ENCODE peak calls at places on chromosomes 6 and 20, in seven cellular contexts. F, Q, Y, Z, R, X and U are unnamed samples.

GRCh38 chr6:40997256-40997957 is 41.6 kb downstream of the UNC5CL start:
- DNase-seq in F (peak), Q (peak), Y (peak), Z (peak), R (no peak), X (peak), U (peak)

GRCh38 chr6:17178301-17178700 is 76.5 kb downstream of the STMND1 start:
- DNase-seq in F (no peak), Q (no peak), Y (no peak), Z (no peak), R (no peak), X (no peak), U (no peak)

GRCh38 chr20:56827763-56828162 is 198.7 kb downstream of the TFAP2C start:
- DNase-seq in F (no peak), Q (no peak), Y (no peak), Z (no peak), R (no peak), X (no peak), U (no peak)

GRCh38 chr6:8499540-8499939 is 64.2 kb upstream of the SLC35B3 start:
- DNase-seq in F (no peak), Q (peak), Y (no peak), Z (peak), R (no peak), X (no peak), U (no peak)

GRCh38 chr6:108945686-108946158 is 97.5 kb downstream of the ARMC2 start:
- DNase-seq in F (no peak), Q (no peak), Y (no peak), Z (no peak), R (no peak), X (peak), U (no peak)

GRCh38 chr6:36697481-36697903 is at the start of gene RAB44:
- DNase-seq in F (no peak), Q (no peak), Y (no peak), Z (no peak), R (no peak), X (peak), U (no peak)

GRCh38 chr6:35360349-35361138 is 18.2 kb downstream of the PPARD start:
- DNase-seq in F (peak), Q (peak), Y (peak), Z (no peak), R (peak), X (peak), U (peak)

GRCh38 chr6:111477481-111477938 is 5.5 kb downstream of the REV3L start:
- DNase-seq in F (no peak), Q (peak), Y (peak), Z (no peak), R (no peak), X (no peak), U (no peak)

GRCh38 chr6:19723533-19723932 is 113.6 kb upstream of the ID4 start:
- DNase-seq in F (peak), Q (peak), Y (peak), Z (no peak), R (no peak), X (no peak), U (no peak)

GRCh38 chr6:112396221-112396620 is 49.1 kb downstream of the RFPL4B start:
- DNase-seq in F (peak), Q (no peak), Y (no peak), Z (no peak), R (no peak), X (no peak), U (no peak)

GRCh38 chr6:41527721-41528408 is 18.3 kb upstream of the FOXP4 start:
- DNase-seq in F (peak), Q (peak), Y (no peak), Z (no peak), R (no peak), X (no peak), U (no peak)

GRCh38 chr6:162719528-162719927 is 8.0 kb downstream of the PRKN start:
- DNase-seq in F (no peak), Q (no peak), Y (no peak), Z (no peak), R (no peak), X (no peak), U (no peak)

GRCh38 chr6:168223150-168223549 is 96.4 kb downstream of the DACT2 start:
- DNase-seq in F (no peak), Q (no peak), Y (no peak), Z (no peak), R (no peak), X (no peak), U (no peak)

GRCh38 chr20:17958326-17959256 is 10.0 kb downstream of the SNX5 start:
- DNase-seq in F (peak), Q (no peak), Y (peak), Z (no peak), R (no peak), X (no peak), U (no peak)

GRCh38 chr6:151230277-151230577 is 9.5 kb upstream of the AKAP12 start:
- DNase-seq in F (no peak), Q (peak), Y (no peak), Z (no peak), R (no peak), X (no peak), U (no peak)

GRCh38 chr6:55014321-55015088 is 159.8 kb upstream of the HCRTR2 start:
- DNase-seq in F (peak), Q (peak), Y (no peak), Z (no peak), R (no peak), X (no peak), U (no peak)

GRCh38 chr6:32181890-32182529 is 2.0 kb downstream of the AGER start:
- DNase-seq in F (no peak), Q (no peak), Y (no peak), Z (no peak), R (no peak), X (no peak), U (no peak)

GRCh38 chr6:161837854-161838253 is 564.0 kb upstream of the AGPAT4 start:
- DNase-seq in F (no peak), Q (no peak), Y (peak), Z (no peak), R (no peak), X (no peak), U (no peak)

GRCh38 chr6:147382945-147383554 is 125.4 kb upstream of the SAMD5 start:
- DNase-seq in F (peak), Q (peak), Y (peak), Z (peak), R (no peak), X (no peak), U (no peak)

GRCh38 chr6:127201321-127201720 is 65.3 kb upstream of the RNF146 start:
- DNase-seq in F (peak), Q (peak), Y (peak), Z (no peak), R (no peak), X (no peak), U (no peak)

GRCh38 chr6:134470090-134470975 is 152.4 kb upstream of the SGK1 start:
- DNase-seq in F (no peak), Q (no peak), Y (no peak), Z (no peak), R (no peak), X (no peak), U (no peak)

GRCh38 chr6:116206231-116206903 is 47.5 kb downstream of the TSPYL4 start:
- DNase-seq in F (no peak), Q (no peak), Y (peak), Z (no peak), R (no peak), X (no peak), U (no peak)

GRCh38 chr20:62644802-62645496 is 2.6 kb downstream of the SLCO4A1 start:
- DNase-seq in F (no peak), Q (no peak), Y (no peak), Z (no peak), R (no peak), X (no peak), U (no peak)

GRCh38 chr20:54221996-54222890 is 14.4 kb downstream of the PFDN4 start:
- DNase-seq in F (no peak), Q (peak), Y (no peak), Z (no peak), R (no peak), X (no peak), U (no peak)

GRCh38 chr6:166307082-166307980 is 861 bp downstream of the PRR18 start:
- DNase-seq in F (no peak), Q (peak), Y (peak), Z (peak), R (no peak), X (peak), U (peak)

GRCh38 chr20:4160761-4161305 is 145.5 kb upstream of the RNF24 start:
- DNase-seq in F (peak), Q (no peak), Y (peak), Z (no peak), R (no peak), X (no peak), U (peak)

GRCh38 chr20:20217626-20218025 is 150.3 kb upstream of the INSM1 start:
- DNase-seq in F (no peak), Q (no peak), Y (no peak), Z (peak), R (no peak), X (no peak), U (no peak)

GRCh38 chr20:17612975-17613327 is 43.1 kb downstream of the DSTN start:
- DNase-seq in F (no peak), Q (no peak), Y (no peak), Z (no peak), R (no peak), X (no peak), U (no peak)

GRCh38 chr6:150622941-150623874 is 23.5 kb downstream of the PLEKHG1 start:
- DNase-seq in F (no peak), Q (no peak), Y (no peak), Z (no peak), R (no peak), X (no peak), U (no peak)

GRCh38 chr20:60314727-60315126 is 356.5 kb downstream of the CDH26 start:
- DNase-seq in F (no peak), Q (no peak), Y (no peak), Z (no peak), R (no peak), X (no peak), U (no peak)

GRCh38 chr20:35305682-35306556 is 13.7 kb upstream of the FAM83C start:
- DNase-seq in F (peak), Q (peak), Y (peak), Z (no peak), R (peak), X (no peak), U (no peak)

GRCh38 chr6:32188381-32189081 is 1.5 kb downstream of the PBX2 start:
- DNase-seq in F (peak), Q (no peak), Y (peak), Z (no peak), R (no peak), X (peak), U (no peak)

GRCh38 chr6:97669191-97669651 is 386.2 kb upstream of the MMS22L start:
- DNase-seq in F (peak), Q (peak), Y (peak), Z (peak), R (no peak), X (peak), U (peak)

GRCh38 chr6:77038801-77039200 is 424.5 kb downstream of the HTR1B start:
- DNase-seq in F (peak), Q (no peak), Y (peak), Z (no peak), R (no peak), X (no peak), U (no peak)

GRCh38 chr20:14817121-14817520 is 479.7 kb upstream of the FLRT3 start:
- DNase-seq in F (no peak), Q (no peak), Y (no peak), Z (no peak), R (no peak), X (no peak), U (no peak)

GRCh38 chr6:27214126-27214601 is 33.3 kb upstream of the PRSS16 start:
- DNase-seq in F (no peak), Q (peak), Y (peak), Z (no peak), R (no peak), X (no peak), U (peak)
- H2BK120ac ChIP-seq in F (no peak), Q (no peak), Y (no peak), Z (no peak), R (no peak), X (no peak), U (no peak)

DNA sequence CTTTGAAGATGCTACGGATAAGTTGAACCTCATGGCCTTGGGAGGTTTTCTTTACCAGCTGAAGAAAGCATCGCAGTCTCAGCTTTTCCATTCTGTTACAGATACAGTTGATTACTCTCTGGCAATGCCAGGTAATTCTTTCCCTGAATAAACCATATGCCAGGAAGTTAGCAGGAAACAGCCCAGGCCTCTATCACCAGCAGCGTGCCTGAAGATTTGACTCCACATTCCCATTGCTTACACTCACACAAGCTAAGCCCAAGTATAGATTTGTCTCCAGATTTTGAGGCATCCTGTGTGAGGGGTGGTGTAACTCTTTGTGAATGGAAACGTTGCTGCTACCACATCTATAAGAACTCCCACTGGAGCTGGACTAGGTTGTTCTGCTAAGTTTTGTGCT is 75.7 kb upstream of the PBOV1 start:
- DNase-seq in F (no peak), Q (no peak), Y (no peak), Z (no peak), R (peak), X (no peak), U (no peak)
- H2BK120ac ChIP-seq in F (no peak), Q (no peak), Y (no peak), Z (no peak), R (no peak), X (no peak), U (no peak)

GRCh38 chr6:89081423-89082322 is 1.1 kb downstream of the PNRC1 start:
- DNase-seq in F (peak), Q (peak), Y (peak), Z (peak), R (peak), X (peak), U (peak)
- H2BK120ac ChIP-seq in F (peak), Q (peak), Y (peak), Z (peak), R (peak), X (peak), U (no peak)

GRCh38 chr6:39925191-39925930 is 8.9 kb downstream of the MOCS1 start:
- DNase-seq in F (no peak), Q (no peak), Y (no peak), Z (no peak), R (no peak), X (no peak), U (no peak)
- H2BK120ac ChIP-seq in F (no peak), Q (no peak), Y (no peak), Z (no peak), R (no peak), X (no peak), U (no peak)

GRCh38 chr6:169313347-169314010 is 59.8 kb upstream of the THBS2 start:
- DNase-seq in F (no peak), Q (no peak), Y (no peak), Z (no peak), R (no peak), X (no peak), U (no peak)

GRCh38 chr6:169319561-169319960 is 65.9 kb upstream of the THBS2 start:
- DNase-seq in F (peak), Q (no peak), Y (no peak), Z (no peak), R (no peak), X (no peak), U (no peak)

GRCh38 chr6:169315830-169316614 is 62.4 kb upstream of the THBS2 start:
- DNase-seq in F (no peak), Q (no peak), Y (no peak), Z (no peak), R (no peak), X (no peak), U (no peak)

GRCh38 chr6:169317441-169318202 is 64.0 kb upstream of the THBS2 start:
- DNase-seq in F (no peak), Q (no peak), Y (no peak), Z (no peak), R (no peak), X (no peak), U (no peak)

GRCh38 chr6:169316651-169317050 is 63.0 kb upstream of the THBS2 start:
- DNase-seq in F (no peak), Q (no peak), Y (no peak), Z (no peak), R (no peak), X (no peak), U (no peak)
- H2BK120ac ChIP-seq in F (no peak), Q (no peak), Y (no peak), Z (no peak), R (no peak), X (no peak), U (no peak)

GRCh38 chr6:39091163-39091562 is 23.8 kb downstream of the SAYSD1 start:
- DNase-seq in F (no peak), Q (no peak), Y (no peak), Z (no peak), R (no peak), X (no peak), U (no peak)

GRCh38 chr6:39100358-39100757 is 14.6 kb downstream of the SAYSD1 start:
- DNase-seq in F (no peak), Q (no peak), Y (no peak), Z (no peak), R (no peak), X (no peak), U (no peak)

GRCh38 chr6:39093167-39093708 is 21.7 kb downstream of the SAYSD1 start:
- DNase-seq in F (no peak), Q (no peak), Y (no peak), Z (no peak), R (no peak), X (no peak), U (no peak)

GRCh38 chr6:39092124-39092523 is 22.9 kb downstream of the SAYSD1 start:
- DNase-seq in F (no peak), Q (peak), Y (no peak), Z (peak), R (no peak), X (no peak), U (peak)

GRCh38 chr6:39095578-39095977 is 19.4 kb downstream of the SAYSD1 start:
- DNase-seq in F (no peak), Q (no peak), Y (no peak), Z (no peak), R (no peak), X (no peak), U (no peak)
- H2BK120ac ChIP-seq in F (no peak), Q (no peak), Y (no peak), Z (no peak), R (no peak), X (no peak), U (no peak)

DNA sequence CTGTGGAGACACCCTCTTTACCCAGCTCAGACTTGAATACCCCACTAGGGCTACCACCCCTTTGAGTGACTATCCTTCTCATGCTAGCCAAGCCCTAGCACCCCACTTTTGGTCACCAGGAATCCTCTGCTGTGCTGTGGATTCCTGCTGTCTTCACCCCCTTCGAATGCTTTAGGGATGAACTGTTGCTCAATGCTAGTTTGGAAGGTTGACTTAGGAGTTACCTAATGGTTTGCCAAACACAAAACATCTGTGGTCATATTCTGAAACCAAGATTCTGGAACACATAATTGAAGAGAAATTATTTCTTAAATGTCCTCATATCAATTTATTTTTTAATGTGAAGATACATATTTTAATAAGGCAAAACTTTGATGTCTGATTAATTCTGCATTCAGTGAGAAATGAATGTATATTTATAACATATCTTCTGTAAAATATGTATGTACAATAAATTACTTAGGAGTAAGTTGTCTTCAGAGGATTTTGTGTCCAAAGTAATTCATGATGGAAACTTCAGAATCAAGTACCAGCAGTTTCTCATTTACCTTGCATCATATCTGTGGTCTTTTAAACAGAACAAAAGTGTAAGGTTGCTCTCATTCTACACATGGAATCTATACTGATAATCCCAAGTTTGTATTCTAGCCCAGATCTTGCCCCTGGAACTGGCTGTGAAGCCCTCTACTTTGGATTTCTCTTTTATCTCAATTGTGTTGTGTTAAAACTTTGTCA is 46.9 kb downstream of the TMEM200A start:
- DNase-seq in F (peak), Q (no peak), Y (no peak), Z (no peak), R (no peak), X (no peak), U (no peak)
- H2BK120ac ChIP-seq in F (no peak), Q (no peak), Y (no peak), Z (no peak), R (no peak), X (no peak), U (no peak)

DNA sequence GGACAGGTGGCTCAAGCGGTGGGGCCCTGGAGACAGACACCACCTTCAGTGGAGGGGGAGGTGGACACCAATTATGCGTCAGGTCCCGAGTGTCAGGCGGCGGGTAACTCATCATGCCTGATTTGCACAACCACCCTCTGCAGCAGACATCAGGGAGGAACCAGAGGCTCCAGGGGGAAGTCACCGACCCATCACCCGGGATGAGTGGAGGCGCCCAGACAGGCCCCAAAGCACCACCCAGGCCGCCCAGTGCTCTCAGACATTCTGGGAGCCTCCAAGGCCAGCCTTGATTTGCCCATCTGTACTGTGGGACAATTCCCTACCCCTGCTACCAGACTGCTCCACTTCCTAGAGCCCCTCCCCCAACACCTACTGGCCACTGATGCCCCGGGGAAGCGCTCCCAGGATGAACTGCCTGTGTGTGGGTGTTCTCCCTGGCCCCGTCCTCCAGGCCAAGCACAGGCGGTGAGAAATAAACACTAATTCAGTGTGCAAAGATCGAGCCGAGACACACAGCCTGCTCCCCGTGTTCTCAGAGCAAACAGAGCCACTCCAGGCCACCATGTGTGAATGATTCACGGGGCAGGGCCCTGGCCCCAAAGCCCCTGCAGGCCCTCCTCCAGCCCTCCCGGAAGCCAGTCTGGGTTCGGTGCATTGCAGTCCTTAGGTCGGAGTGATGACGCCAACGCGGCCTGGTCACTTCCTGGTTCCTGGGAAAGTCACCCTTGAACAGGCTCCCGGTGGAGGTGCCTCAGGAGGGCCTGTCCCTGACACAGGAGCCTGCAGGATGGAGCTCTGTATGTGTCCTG is 107.2 kb downstream of the ASXL1 start:
- DNase-seq in F (peak), Q (no peak), Y (peak), Z (no peak), R (peak), X (no peak), U (no peak)
- H2BK120ac ChIP-seq in F (peak), Q (no peak), Y (peak), Z (no peak), R (no peak), X (no peak), U (no peak)

GRCh38 chr6:45195137-45195536 is 133.0 kb upstream of the RUNX2 start:
- DNase-seq in F (no peak), Q (no peak), Y (no peak), Z (no peak), R (no peak), X (no peak), U (no peak)
- H2BK120ac ChIP-seq in F (no peak), Q (no peak), Y (no peak), Z (no peak), R (no peak), X (no peak), U (no peak)